ENCODE peak calls at places on chromosomes 11 and 22, in four cellular contexts. K, T, F and Q are unnamed samples.

GRCh38 chr11:65639623-65640482 is 2.0 kb downstream of the SIPA1 start:
- DNase-seq in T (no peak), F (no peak), K (peak), Q (no peak)

GRCh38 chr22:48581821-48582469 is 1245.7 kb downstream of the BRD1 start:
- DNase-seq in T (no peak), F (no peak), K (no peak), Q (no peak)

GRCh38 chr11:3196161-3197043 is 22.2 kb downstream of the MRGPRG start:
- DNase-seq in T (no peak), K (no peak), F (no peak), Q (no peak)

GRCh38 chr11:99275521-99275920 is 254.8 kb downstream of the CNTN5 start:
- DNase-seq in K (no peak), T (no peak), F (no peak), Q (no peak)

GRCh38 chr11:119421941-119422504 is 949 bp downstream of the THY1 start:
- DNase-seq in K (no peak), T (no peak), F (no peak), Q (peak)

GRCh38 chr22:38240734-38241252 is 32.0 kb downstream of the TMEM184B start:
- DNase-seq in F (no peak), K (no peak), T (peak), Q (peak)

GRCh38 chr11:119310682-119311052 is 6.3 kb downstream of the MCAM start:
- DNase-seq in K (no peak), T (no peak), F (no peak), Q (no peak)

GRCh38 chr11:121489823-121490222 is 37.1 kb upstream of the SORL1-AS1 start:
- DNase-seq in T (no peak), K (no peak), F (no peak), Q (no peak)

GRCh38 chr11:122202161-122202950 is 86.3 kb upstream of the BLID start:
- DNase-seq in K (no peak), T (no peak), F (peak), Q (peak)

GRCh38 chr22:38727123-38727522 is 21.4 kb downstream of the GTPBP1 start:
- DNase-seq in K (no peak), T (no peak), F (no peak), Q (no peak)

GRCh38 chr11:102007567-102008437 is 39.4 kb upstream of the CFAP300 start:
- DNase-seq in K (peak), F (peak), T (peak), Q (peak)

GRCh38 chr11:121321614-121322243 is 29.2 kb downstream of the SC5D start:
- DNase-seq in F (no peak), K (no peak), T (no peak), Q (peak)

GRCh38 chr11:66467756-66468155 is 1.1 kb downstream of the PELI3 start:
- DNase-seq in T (no peak), K (no peak), F (no peak), Q (peak)

GRCh38 chr11:95884364-95884763 is 39.5 kb downstream of the MTMR2 start:
- DNase-seq in T (no peak), F (no peak), K (no peak), Q (no peak)

GRCh38 chr11:62645660-62645933 is 816 bp downstream of the GANAB start:
- DNase-seq in T (no peak), K (no peak), F (no peak), Q (no peak)

GRCh38 chr11:62671604-62672528 is at the start of the genes LBHD1 and UQCC3:
- DNase-seq in K (no peak), T (peak), F (peak), Q (peak)

GRCh38 chr11:15976433-15977045 is 379.8 kb downstream of the SOX6 start:
- DNase-seq in F (no peak), T (no peak), K (no peak), Q (no peak)

GRCh38 chr22:39439170-39439569 is 17.6 kb upstream of the MGAT3 start:
- DNase-seq in F (peak), K (no peak), T (no peak), Q (no peak)

GRCh38 chr11:266676-267439 is 11.3 kb upstream of the NLRP6 start:
- DNase-seq in F (no peak), K (no peak), T (peak), Q (peak)

GRCh38 chr11:132043714-132044113 is 673.3 kb downstream of the NTM start:
- DNase-seq in F (no peak), K (no peak), T (no peak), Q (no peak)

GRCh38 chr11:14449302-14449714 is 50.3 kb downstream of the COPB1 start:
- DNase-seq in T (no peak), F (no peak), K (no peak), Q (no peak)

GRCh38 chr22:25139062-25139461 is 60.6 kb upstream of the CRYBB3 start:
- DNase-seq in T (no peak), K (no peak), F (no peak), Q (no peak)
- TF ChIP-seq POLR2AphosphoS5 in T (no peak), K (no peak), F (no peak), Q (no peak)

DNA sequence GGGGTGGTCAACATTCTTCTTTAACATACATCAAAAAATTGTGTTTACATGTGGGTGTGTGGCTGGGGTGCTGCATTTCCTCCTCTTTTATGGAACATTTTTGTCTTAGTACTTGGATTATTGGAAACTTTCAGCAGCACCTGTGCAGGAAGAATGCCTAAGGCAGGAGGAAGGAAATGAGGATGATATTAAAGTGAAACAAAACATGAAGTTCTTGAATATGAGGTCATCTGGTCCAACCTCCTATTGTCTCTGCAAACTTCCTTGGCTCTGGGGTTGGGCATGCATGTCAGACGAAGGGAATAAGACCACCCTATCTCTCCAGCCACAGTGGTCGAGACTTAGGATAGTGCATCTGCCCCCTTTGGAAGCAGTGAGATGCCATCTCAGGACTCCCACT is 20.6 kb upstream of the OR9Q1 start:
- DNase-seq in K (no peak), T (no peak), F (no peak), Q (no peak)
- TF ChIP-seq JUNB in K (no peak), T (no peak), F (no peak), Q (no peak)

GRCh38 chr22:24026056-24026455 is 15.0 kb downstream of the CABIN1 start:
- DNase-seq in T (no peak), F (no peak), K (no peak), Q (no peak)

GRCh38 chr22:24025475-24025874 is 14.4 kb downstream of the CABIN1 start:
- DNase-seq in T (no peak), F (peak), K (no peak), Q (no peak)

GRCh38 chr22:24024354-24024753 is 13.2 kb downstream of the CABIN1 start:
- DNase-seq in F (no peak), K (no peak), T (no peak), Q (no peak)

GRCh38 chr22:24021304-24021703 is 10.2 kb downstream of the CABIN1 start:
- DNase-seq in T (no peak), K (no peak), F (no peak), Q (no peak)

DNA sequence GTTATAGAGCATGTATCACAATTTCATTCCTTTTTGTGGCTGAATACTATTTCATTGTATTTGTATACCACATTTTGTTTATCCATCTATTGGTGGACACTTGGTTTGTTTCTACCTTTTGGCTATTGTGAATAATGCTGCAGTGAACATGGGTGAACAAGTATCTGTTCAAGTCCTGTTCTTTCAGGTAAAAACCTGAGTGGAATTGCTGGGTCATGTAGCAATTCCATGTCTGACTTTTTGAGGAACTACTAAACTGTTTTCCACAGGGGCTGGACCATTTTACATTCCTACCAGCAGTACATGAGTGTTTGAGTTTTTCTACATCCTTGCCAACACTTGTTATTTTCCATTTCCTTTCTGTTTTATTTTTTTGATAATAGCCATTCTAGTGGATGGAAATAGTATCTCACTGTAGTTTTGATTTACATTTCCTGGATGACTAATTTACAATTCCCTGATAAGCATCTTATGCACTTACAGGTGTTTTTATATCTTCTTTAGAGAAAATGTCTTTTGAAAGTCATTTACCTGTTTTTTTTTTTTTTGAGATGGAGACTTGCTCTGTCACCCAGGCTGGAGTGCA is 12.2 kb downstream of the CABIN1 start:
- DNase-seq in F (no peak), T (no peak), K (no peak), Q (no peak)
- TF ChIP-seq CTCF in F (no peak), T (no peak), K (no peak), Q (no peak)

GRCh38 chr11:128210148-128210940 is 377.0 kb downstream of the ETS1 start:
- DNase-seq in F (peak), T (no peak), K (no peak), Q (peak)
- TF ChIP-seq POLR2AphosphoS5 in F (no peak), T (no peak), K (no peak), Q (no peak)

GRCh38 chr11:75986966-75987365 is 172.0 kb downstream of the UVRAG start:
- DNase-seq in F (no peak), K (no peak), T (no peak), Q (no peak)
- TF ChIP-seq JUNB in F (no peak), K (no peak), T (no peak), Q (no peak)

DNA sequence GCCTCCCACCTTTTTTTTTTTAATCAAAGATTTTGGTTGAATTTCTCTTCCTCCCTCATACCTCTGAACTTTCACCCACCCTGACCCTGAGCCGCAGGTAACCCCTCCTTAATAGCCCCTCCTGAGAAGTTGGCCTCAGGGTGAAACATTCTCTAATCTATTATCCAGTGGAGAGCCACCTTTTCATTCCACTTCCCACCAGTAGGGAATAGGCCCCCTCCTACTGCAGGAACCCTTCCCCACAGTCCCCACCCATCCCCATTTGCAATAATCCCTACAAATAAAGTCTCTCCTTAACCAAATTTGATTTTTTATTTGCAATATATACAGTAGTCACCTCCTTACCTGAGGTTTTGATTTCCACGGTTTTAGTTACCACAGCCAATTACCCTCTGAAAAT is 2.1 kb upstream of the SLC35F2 start:
- DNase-seq in T (peak), F (no peak), K (no peak), Q (peak)
- TF ChIP-seq CTCF in T (no peak), F (no peak), K (no peak), Q (no peak)

GRCh38 chr22:19527321-19527721 is 3.1 kb upstream of the CLDN5 start:
- DNase-seq in F (no peak), T (no peak), K (no peak), Q (no peak)
- TF ChIP-seq POLR2AphosphoS5 in F (no peak), T (no peak), K (no peak), Q (no peak)